ENCODE peak calls at places on chromosomes 11 and 22, in eight cellular contexts. T is GM12878, B is bronchial epithelial cell, V is uterus, L is fibroblast of pulmonary artery, J is upper lobe of right lung, W is astrocyte, H is LNCaP clone FGC. M is an unnamed sample.

GRCh38 chr11:117356126-117356761 is 28.6 kb downstream of the CEP164 start:
- DNase-seq in H (no peak), L (no peak), T (no peak), J (no peak), B (no peak), V (no peak), W (no peak), M (no peak)

GRCh38 chr11:121575250-121575962 is 122.6 kb upstream of the SORL1-AS1 start:
- DNase-seq in T (peak), L (peak), H (no peak), J (peak), B (no peak), V (peak), W (peak), M (no peak)

GRCh38 chr22:44179196-44179988 is 1.3 kb upstream of the PARVG start:
- DNase-seq in V (no peak), L (no peak), H (peak), W (no peak), J (peak), B (no peak), T (no peak), M (no peak)

GRCh38 chr11:13663631-13664071 is 4.8 kb upstream of the FAR1 start:
- DNase-seq in B (peak), H (no peak), V (no peak), T (no peak), L (peak), J (no peak), W (peak), M (no peak)

GRCh38 chr11:2192435-2192834 is 20.8 kb upstream of the TH start:
- DNase-seq in J (no peak), B (no peak), V (no peak), T (no peak), H (no peak), W (no peak), L (no peak), M (no peak)

GRCh38 chr11:94954753-94955152 is 18.6 kb downstream of the CWC15 start:
- DNase-seq in H (no peak), W (no peak), T (no peak), L (no peak), V (no peak), B (no peak), J (no peak), M (no peak)

GRCh38 chr11:45001466-45002165 is 50.9 kb upstream of the TP53I11 start:
- DNase-seq in W (no peak), B (no peak), J (no peak), V (no peak), H (no peak), L (no peak), T (no peak), M (no peak)

GRCh38 chr11:72446929-72447753 is 12.8 kb upstream of the CLPB start:
- DNase-seq in V (no peak), H (peak), J (no peak), L (peak), B (peak), W (peak), T (no peak), M (peak)

GRCh38 chr11:105937331-105937730 is 84.7 kb downstream of the MSANTD4 start:
- DNase-seq in W (peak), J (no peak), B (peak), L (peak), T (no peak), H (no peak), V (no peak), M (peak)

GRCh38 chr11:61473370-61474025 is 35.1 kb upstream of the LRRC10B start:
- DNase-seq in T (no peak), W (peak), L (peak), B (peak), J (no peak), V (no peak), H (peak), M (no peak)

GRCh38 chr22:30426395-30427353 is 1.1 kb downstream of the MTFP1 start:
- DNase-seq in H (no peak), W (peak), J (peak), V (peak), B (peak), L (peak), T (peak), M (no peak)

GRCh38 chr22:41563051-41563711 is 2.4 kb downstream of the CSDC2 start:
- DNase-seq in J (no peak), V (peak), B (peak), L (peak), T (no peak), H (no peak), W (peak), M (peak)

GRCh38 chr11:1744879-1745700 is 5.3 kb downstream of the IFITM10 start:
- DNase-seq in J (peak), W (no peak), V (no peak), L (no peak), T (no peak), B (no peak), H (no peak), M (no peak)

GRCh38 chr22:45548991-45549736 is 46.5 kb downstream of the FBLN1 start:
- DNase-seq in W (peak), H (no peak), J (no peak), L (peak), T (no peak), V (peak), B (peak), M (peak)

GRCh38 chr11:106853850-106854401 is 164.3 kb downstream of the GUCY1A2 start:
- DNase-seq in J (no peak), H (no peak), L (no peak), V (no peak), B (no peak), T (no peak), W (no peak), M (no peak)

GRCh38 chr11:131982154-131982553 is 611.7 kb downstream of the NTM start:
- DNase-seq in L (no peak), T (no peak), H (no peak), W (no peak), J (no peak), B (no peak), V (no peak), M (no peak)

GRCh38 chr11:126282361-126282741 is 542 bp upstream of the TIRAP start:
- DNase-seq in W (peak), L (peak), J (peak), T (no peak), H (no peak), V (peak), B (no peak), M (no peak)

DNA sequence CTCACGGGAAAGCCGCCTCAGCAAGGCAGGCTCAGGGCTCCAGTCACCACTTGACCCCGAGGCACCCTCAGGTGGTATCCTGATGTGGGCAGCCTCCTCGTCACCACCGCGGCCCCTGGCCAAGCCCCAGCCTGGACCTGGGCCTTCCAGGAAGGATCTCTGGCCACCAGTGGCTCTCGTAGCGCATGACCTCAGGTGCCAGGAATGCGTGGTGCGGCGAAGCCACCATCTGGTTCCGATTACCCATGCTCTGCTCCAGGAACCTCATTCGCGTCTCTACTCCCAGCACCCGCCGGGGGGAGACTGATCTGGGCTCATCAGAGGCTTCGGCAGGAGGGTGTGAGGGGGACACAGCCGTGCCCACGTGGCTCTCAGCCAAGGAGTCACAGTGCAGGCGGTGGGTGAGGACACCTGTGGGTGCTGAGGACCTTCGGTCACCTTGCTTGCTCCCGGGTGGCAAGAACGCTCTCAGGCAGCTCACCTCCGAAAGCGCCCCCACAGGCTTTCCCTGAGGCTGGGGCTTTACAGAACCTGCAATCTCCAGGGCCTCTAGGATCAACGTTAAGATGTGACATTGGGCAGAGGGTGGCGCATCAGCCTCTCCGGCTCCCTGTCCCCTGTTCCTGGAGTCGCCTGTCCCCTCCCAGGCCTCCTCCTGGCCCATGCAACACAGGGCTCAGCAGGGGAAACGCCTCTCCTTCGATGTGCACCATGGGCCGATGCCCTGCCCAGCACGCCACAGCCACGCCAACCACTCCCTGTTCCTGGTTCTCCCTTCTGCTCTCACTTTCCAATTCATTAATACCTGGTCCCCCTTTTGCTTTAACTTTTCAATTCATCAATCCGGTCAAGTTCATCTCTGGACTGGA is 39.0 kb downstream of the TBX1 start:
- DNase-seq in W (peak), V (peak), L (peak), B (no peak), H (no peak), T (no peak), J (no peak), M (peak)
- TF ChIP-seq CTCF in W (no peak), V (no peak), L (no peak), B (no peak), H (no peak), T (no peak), J (no peak), M (peak)

GRCh38 chr22:46612904-46613605 is 7.1 kb upstream of the GRAMD4 start:
- DNase-seq in B (no peak), T (no peak), V (no peak), H (no peak), L (no peak), J (no peak), W (no peak), M (no peak)

GRCh38 chr22:46611189-46611588 is 9.0 kb upstream of the GRAMD4 start:
- DNase-seq in T (no peak), J (no peak), H (no peak), B (no peak), V (no peak), W (no peak), L (no peak), M (no peak)

GRCh38 chr22:46614070-46614931 is 5.9 kb upstream of the GRAMD4 start:
- DNase-seq in H (no peak), L (no peak), W (no peak), V (no peak), B (no peak), T (peak), J (no peak), M (no peak)

GRCh38 chr22:46612341-46612903 is 7.8 kb upstream of the GRAMD4 start:
- DNase-seq in B (no peak), J (no peak), W (no peak), L (no peak), T (no peak), H (no peak), V (no peak), M (no peak)

DNA sequence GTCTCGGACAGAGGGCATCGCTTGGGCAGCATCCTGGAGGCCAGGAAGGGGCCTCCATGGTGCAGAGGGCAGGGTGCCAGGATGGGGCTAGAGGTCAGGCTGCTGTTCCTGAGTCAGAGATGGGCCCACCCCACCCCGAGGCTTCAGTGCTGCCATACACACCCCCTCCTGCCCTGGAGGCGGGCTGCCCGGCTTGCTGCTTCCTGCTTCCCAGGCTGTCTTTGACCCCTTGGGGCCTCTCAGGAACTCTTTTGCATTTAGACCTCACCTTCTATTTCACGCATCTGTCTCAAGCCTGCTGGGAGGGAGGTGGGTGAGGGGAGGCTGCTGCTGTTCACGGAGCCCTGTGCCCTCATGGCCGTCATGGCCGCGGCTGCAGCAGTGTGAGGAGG is 6.6 kb upstream of the GRAMD4 start:
- DNase-seq in H (no peak), L (no peak), W (no peak), T (peak), J (no peak), B (no peak), V (no peak), M (no peak)
- H3K4me3 ChIP-seq in H (no peak), L (no peak), W (no peak), T (peak), J (peak), B (no peak), V (no peak), M (no peak)

GRCh38 chr22:36349726-36350125 is 38.0 kb downstream of the MYH9 start:
- DNase-seq in B (no peak), W (peak), L (no peak), H (no peak), V (no peak), J (no peak), T (no peak), M (no peak)

GRCh38 chr22:36352775-36353507 is 34.8 kb downstream of the MYH9 start:
- DNase-seq in T (no peak), B (no peak), H (no peak), W (peak), V (no peak), L (no peak), J (no peak), M (no peak)

GRCh38 chr22:36351921-36352774 is 35.6 kb downstream of the MYH9 start:
- DNase-seq in H (no peak), V (no peak), T (no peak), L (no peak), W (no peak), B (peak), J (no peak), M (no peak)

GRCh38 chr22:36348760-36349159 is 39.0 kb downstream of the MYH9 start:
- DNase-seq in J (no peak), B (no peak), W (no peak), L (no peak), H (no peak), V (no peak), T (no peak), M (no peak)

DNA sequence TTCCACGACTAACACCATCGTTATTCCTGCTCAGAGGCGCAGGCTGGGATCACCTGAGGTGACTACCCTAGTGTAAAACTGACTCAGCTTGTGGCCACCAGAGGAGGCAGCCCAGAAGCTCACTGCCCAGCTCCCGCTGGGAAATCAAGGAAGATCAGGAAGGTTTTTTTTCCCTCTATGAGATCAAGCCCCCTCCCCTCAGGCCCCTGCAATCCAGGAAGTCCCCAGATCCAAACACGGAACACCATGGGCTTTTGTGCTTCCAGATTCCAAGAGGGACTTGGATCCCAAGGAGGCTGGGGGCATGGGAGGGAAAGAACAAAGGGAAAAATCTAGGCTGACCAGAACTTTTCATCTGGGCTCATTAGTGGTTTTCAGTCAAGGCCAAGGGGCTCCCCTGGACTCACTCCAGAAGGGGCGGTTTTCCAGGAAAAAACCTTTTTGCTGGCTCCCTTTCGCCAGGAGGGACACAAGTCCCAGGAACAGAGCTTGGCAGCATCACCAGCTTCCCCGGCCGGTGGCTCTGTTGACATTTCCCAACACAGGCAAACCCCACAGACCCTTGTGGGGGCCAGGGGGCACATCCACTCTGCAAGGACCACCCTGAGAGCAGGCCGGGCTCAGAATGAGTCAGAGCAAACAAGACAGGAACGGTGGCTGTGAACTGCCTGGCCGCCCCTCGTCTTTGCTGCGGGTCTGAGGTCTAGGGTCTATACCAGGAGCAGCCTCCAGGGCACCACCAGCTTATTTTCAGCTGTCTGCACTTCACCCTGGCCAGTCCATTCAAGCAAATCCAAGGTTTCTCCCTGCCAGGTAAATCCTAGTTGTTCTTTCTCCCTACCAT is 36.8 kb downstream of the MYH9 start:
- DNase-seq in J (no peak), W (peak), B (peak), H (no peak), L (no peak), T (no peak), V (no peak), M (no peak)
- TF ChIP-seq CTCF in J (no peak), W (no peak), B (peak), H (peak), L (peak), T (no peak), V (no peak), M (no peak)

GRCh38 chr11:115990004-115990447 is 485.8 kb upstream of the CADM1 start:
- DNase-seq in L (no peak), B (no peak), J (peak), W (no peak), H (no peak), V (no peak), T (no peak), M (no peak)
- H3K4me3 ChIP-seq in L (no peak), B (no peak), J (no peak), W (no peak), H (peak), V (no peak), T (no peak), M (no peak)

GRCh38 chr11:12088047-12088481 is 22.3 kb upstream of the MICAL2 start:
- DNase-seq in H (no peak), L (peak), T (no peak), V (no peak), J (no peak), W (peak), B (peak), M (peak)
- TF ChIP-seq CTCF in H (peak), L (peak), T (no peak), V (peak), J (peak), W (peak), B (peak), M (peak)

GRCh38 chr22:25282346-25282670 is 62.9 kb downstream of the CRYBB2 start:
- DNase-seq in W (no peak), B (no peak), T (no peak), J (no peak), V (no peak), L (no peak), H (no peak), M (no peak)

GRCh38 chr22:25282671-25283561 is 63.5 kb downstream of the CRYBB2 start:
- DNase-seq in V (no peak), L (no peak), B (no peak), H (no peak), T (no peak), J (no peak), W (no peak), M (no peak)

DNA sequence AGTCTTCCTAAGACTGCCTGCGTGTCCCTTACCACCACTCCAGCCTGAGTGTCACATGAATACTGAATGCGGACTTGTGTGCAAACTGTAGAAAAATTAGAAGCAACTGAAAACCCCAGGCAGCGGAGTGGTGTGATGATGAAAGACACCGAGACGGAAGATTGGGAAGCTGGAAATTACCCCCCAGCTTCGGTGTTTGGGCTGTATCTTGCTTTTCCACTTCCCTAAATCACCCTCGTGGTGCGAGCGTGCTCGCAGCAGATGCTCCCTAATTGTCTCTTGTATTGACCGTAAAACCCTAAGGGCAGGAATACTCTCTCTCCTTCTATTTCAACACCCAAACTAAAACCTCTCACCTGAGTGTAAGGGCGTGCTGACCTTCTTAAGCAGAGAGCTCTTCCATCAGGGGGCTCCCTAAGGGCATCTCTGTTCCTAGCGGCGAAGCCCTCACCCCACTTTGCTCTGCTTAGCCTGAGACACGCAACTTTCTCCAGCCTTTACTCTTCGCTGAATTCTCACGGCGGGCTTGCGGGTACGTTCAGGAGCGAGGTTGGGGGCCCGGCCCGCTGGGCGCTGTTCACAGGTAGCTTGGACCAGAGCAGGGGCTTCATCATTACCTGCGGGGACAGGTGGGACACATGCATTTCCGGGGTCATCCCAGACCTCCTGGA is 62.4 kb downstream of the CRYBB2 start:
- DNase-seq in T (no peak), W (no peak), J (no peak), V (no peak), B (no peak), L (no peak), H (no peak), M (no peak)
- H3K4me3 ChIP-seq in T (no peak), W (no peak), J (no peak), V (no peak), B (no peak), L (no peak), H (no peak), M (no peak)